ENCODE peak calls at places on chromosomes 2 and 18, in five cellular contexts. One of them, this sample, is unnamed.

GRCh38 chr2:60998628-60999545 is 18.6 kb upstream of the PEX13 start:
- DNase-seq in HepG2: peak; percentile 62
- DNase-seq in A549: peak; percentile 46
- DNase-seq in K562: peak; percentile 20
- DNase-seq in GM12878: no peak
- DNase-seq in this sample: peak; percentile 75

GRCh38 chr2:133888816-133889215 is 320.6 kb upstream of the NCKAP5 start:
- DNase-seq in HepG2: no peak
- DNase-seq in A549: no peak
- DNase-seq in K562: no peak
- DNase-seq in GM12878: no peak
- DNase-seq in this sample: no peak

GRCh38 chr2:169768262-169768995 is 30.2 kb upstream of the SSB start:
- DNase-seq in HepG2: no peak
- DNase-seq in A549: no peak
- DNase-seq in K562: no peak
- DNase-seq in GM12878: no peak
- DNase-seq in this sample: peak; percentile 21

GRCh38 chr2:238511614-238511950 is 84.9 kb downstream of the ASB1 start:
- DNase-seq in HepG2: no peak
- DNase-seq in A549: no peak
- DNase-seq in K562: no peak
- DNase-seq in GM12878: no peak
- DNase-seq in this sample: no peak

GRCh38 chr2:64857581-64858471 is 131.4 kb upstream of the SLC1A4 start:
- DNase-seq in HepG2: no peak
- DNase-seq in A549: no peak
- DNase-seq in K562: no peak
- DNase-seq in GM12878: no peak
- DNase-seq in this sample: peak; percentile 22

GRCh38 chr2:70776266-70776665 is 8.3 kb upstream of the ADD2 start:
- DNase-seq in HepG2: no peak
- DNase-seq in A549: no peak
- DNase-seq in K562: no peak
- DNase-seq in GM12878: no peak
- DNase-seq in this sample: no peak

GRCh38 chr2:181106789-181107418 is 126.5 kb downstream of the UBE2E3 start:
- DNase-seq in HepG2: no peak
- DNase-seq in A549: peak; percentile 7
- DNase-seq in K562: peak; percentile 11
- DNase-seq in GM12878: peak; percentile 74
- DNase-seq in this sample: peak; percentile 43

GRCh38 chr2:53422979-53423378 is 344.6 kb upstream of the CHAC2 start:
- DNase-seq in HepG2: peak; percentile 50
- DNase-seq in A549: no peak
- DNase-seq in K562: peak; percentile 12
- DNase-seq in GM12878: no peak
- DNase-seq in this sample: peak; percentile 77

GRCh38 chr2:127155901-127156300 is 48.9 kb upstream of the BIN1 start:
- DNase-seq in HepG2: no peak
- DNase-seq in A549: no peak
- DNase-seq in K562: no peak
- DNase-seq in GM12878: no peak
- DNase-seq in this sample: no peak

GRCh38 chr18:2471523-2471922 is 99.8 kb downstream of the METTL4 start:
- DNase-seq in HepG2: no peak
- DNase-seq in A549: no peak
- DNase-seq in K562: peak; percentile 16
- DNase-seq in GM12878: no peak
- DNase-seq in this sample: peak; percentile 44

GRCh38 chr2:76455910-76456309 is 745.2 kb upstream of the GCFC2 start:
- DNase-seq in HepG2: no peak
- DNase-seq in A549: no peak
- DNase-seq in K562: no peak
- DNase-seq in GM12878: no peak
- DNase-seq in this sample: no peak

GRCh38 chr2:28598484-28598883 is 102.6 kb downstream of the PLB1 start:
- DNase-seq in HepG2: no peak
- DNase-seq in A549: no peak
- DNase-seq in K562: no peak
- DNase-seq in GM12878: no peak
- DNase-seq in this sample: no peak

GRCh38 chr2:119644186-119644585 is 34.8 kb upstream of the TMEM177 start:
- DNase-seq in HepG2: no peak
- DNase-seq in A549: no peak
- DNase-seq in K562: no peak
- DNase-seq in GM12878: no peak
- DNase-seq in this sample: no peak

GRCh38 chr18:23207191-23207955 is 72.1 kb downstream of the CABLES1 start:
- DNase-seq in HepG2: peak; percentile 13
- DNase-seq in A549: no peak
- DNase-seq in K562: peak; percentile 83
- DNase-seq in GM12878: no peak
- DNase-seq in this sample: peak; percentile 81

GRCh38 chr2:29114841-29115609 is at the start of gene CLIP4:
- DNase-seq in HepG2: no peak
- DNase-seq in A549: peak; percentile 38
- DNase-seq in K562: peak; percentile 15
- DNase-seq in GM12878: no peak
- DNase-seq in this sample: peak; percentile 57

GRCh38 chr2:144115892-144116291 is 404.0 kb downstream of the ZEB2 start:
- DNase-seq in HepG2: no peak
- DNase-seq in A549: no peak
- DNase-seq in K562: no peak
- DNase-seq in GM12878: no peak
- DNase-seq in this sample: no peak

GRCh38 chr2:20781656-20782265 is 41.1 kb downstream of the LDAH start:
- DNase-seq in HepG2: peak; percentile 51
- DNase-seq in A549: peak; percentile 21
- DNase-seq in K562: peak; percentile 12
- DNase-seq in GM12878: no peak
- DNase-seq in this sample: peak; percentile 74

GRCh38 chr18:75198046-75198445 is 10.9 kb downstream of the PTGR3 start:
- DNase-seq in HepG2: no peak
- DNase-seq in A549: no peak
- DNase-seq in K562: no peak
- DNase-seq in GM12878: no peak
- DNase-seq in this sample: no peak

GRCh38 chr2:96470636-96471035 is 34.5 kb downstream of the NEURL3 start:
- DNase-seq in HepG2: no peak
- DNase-seq in A549: peak; percentile 13
- DNase-seq in K562: peak; percentile 36
- DNase-seq in GM12878: no peak
- DNase-seq in this sample: peak; percentile 87

GRCh38 chr2:102841107-102841840 is 79.4 kb downstream of the TMEM182 start:
- DNase-seq in HepG2: peak; percentile 56
- DNase-seq in A549: peak; percentile 23
- DNase-seq in K562: peak; percentile 35
- DNase-seq in GM12878: no peak
- DNase-seq in this sample: peak; percentile 90

GRCh38 chr2:144921131-144921530 is 401.2 kb upstream of the ZEB2 start:
- DNase-seq in HepG2: no peak
- DNase-seq in A549: no peak
- DNase-seq in K562: no peak
- DNase-seq in GM12878: no peak
- DNase-seq in this sample: no peak

GRCh38 chr2:84781942-84782716 is 98.8 kb downstream of the TRABD2A start:
- DNase-seq in HepG2: no peak
- DNase-seq in A549: no peak
- DNase-seq in K562: no peak
- DNase-seq in GM12878: no peak
- DNase-seq in this sample: peak; percentile 24

GRCh38 chr2:33153008-33153407 is 206.3 kb downstream of the LTBP1 start:
- DNase-seq in HepG2: no peak
- DNase-seq in A549: no peak
- DNase-seq in K562: no peak
- DNase-seq in GM12878: no peak
- DNase-seq in this sample: no peak

GRCh38 chr2:20674974-20675679 is 8.2 kb downstream of the GDF7 start:
- DNase-seq in HepG2: peak; percentile 44
- DNase-seq in A549: no peak
- DNase-seq in K562: no peak
- DNase-seq in GM12878: no peak
- DNase-seq in this sample: no peak

GRCh38 chr2:239903803-239904202 is 121.3 kb downstream of the NDUFA10 start:
- DNase-seq in HepG2: no peak
- DNase-seq in A549: no peak
- DNase-seq in K562: no peak
- DNase-seq in GM12878: no peak
- DNase-seq in this sample: no peak

GRCh38 chr2:180015951-180016709 is 9.0 kb upstream of the CWC22 start:
- DNase-seq in HepG2: no peak
- DNase-seq in A549: no peak
- DNase-seq in K562: no peak
- DNase-seq in GM12878: no peak
- DNase-seq in this sample: no peak

GRCh38 chr2:231196592-231196991 is 1.8 kb upstream of the ARMC9 start:
- DNase-seq in HepG2: no peak
- DNase-seq in A549: no peak
- DNase-seq in K562: no peak
- DNase-seq in GM12878: no peak
- DNase-seq in this sample: no peak

GRCh38 chr2:158502984-158503383 is 46.2 kb downstream of the PKP4 start:
- DNase-seq in HepG2: peak; percentile 75
- DNase-seq in A549: peak; percentile 18
- DNase-seq in K562: no peak
- DNase-seq in GM12878: no peak
- DNase-seq in this sample: no peak

GRCh38 chr18:80108122-80108536 is 933 bp upstream of the ADNP2 start:
- DNase-seq in HepG2: no peak
- DNase-seq in A549: no peak
- DNase-seq in K562: no peak
- DNase-seq in GM12878: no peak
- DNase-seq in this sample: no peak

GRCh38 chr18:34655131-34655530 is 55.0 kb upstream of the DTNA start:
- DNase-seq in HepG2: no peak
- DNase-seq in A549: no peak
- DNase-seq in K562: no peak
- DNase-seq in GM12878: no peak
- DNase-seq in this sample: no peak

GRCh38 chr2:175309799-175310198 is 128.3 kb upstream of the ATP5MC3 start:
- DNase-seq in HepG2: peak; percentile 27
- DNase-seq in A549: peak; percentile 22
- DNase-seq in K562: peak; percentile 35
- DNase-seq in GM12878: no peak
- DNase-seq in this sample: peak; percentile 82

GRCh38 chr2:159501743-159502142 is 114.6 kb downstream of the BAZ2B start:
- DNase-seq in HepG2: no peak
- DNase-seq in A549: no peak
- DNase-seq in K562: no peak
- DNase-seq in GM12878: no peak
- DNase-seq in this sample: no peak

GRCh38 chr2:159506179-159506578 is 110.2 kb downstream of the BAZ2B start:
- DNase-seq in HepG2: no peak
- DNase-seq in A549: no peak
- DNase-seq in K562: no peak
- DNase-seq in GM12878: no peak
- DNase-seq in this sample: no peak

GRCh38 chr2:159508140-159508539 is 108.2 kb downstream of the BAZ2B start:
- DNase-seq in HepG2: no peak
- DNase-seq in A549: no peak
- DNase-seq in K562: no peak
- DNase-seq in GM12878: no peak
- DNase-seq in this sample: no peak

DNA sequence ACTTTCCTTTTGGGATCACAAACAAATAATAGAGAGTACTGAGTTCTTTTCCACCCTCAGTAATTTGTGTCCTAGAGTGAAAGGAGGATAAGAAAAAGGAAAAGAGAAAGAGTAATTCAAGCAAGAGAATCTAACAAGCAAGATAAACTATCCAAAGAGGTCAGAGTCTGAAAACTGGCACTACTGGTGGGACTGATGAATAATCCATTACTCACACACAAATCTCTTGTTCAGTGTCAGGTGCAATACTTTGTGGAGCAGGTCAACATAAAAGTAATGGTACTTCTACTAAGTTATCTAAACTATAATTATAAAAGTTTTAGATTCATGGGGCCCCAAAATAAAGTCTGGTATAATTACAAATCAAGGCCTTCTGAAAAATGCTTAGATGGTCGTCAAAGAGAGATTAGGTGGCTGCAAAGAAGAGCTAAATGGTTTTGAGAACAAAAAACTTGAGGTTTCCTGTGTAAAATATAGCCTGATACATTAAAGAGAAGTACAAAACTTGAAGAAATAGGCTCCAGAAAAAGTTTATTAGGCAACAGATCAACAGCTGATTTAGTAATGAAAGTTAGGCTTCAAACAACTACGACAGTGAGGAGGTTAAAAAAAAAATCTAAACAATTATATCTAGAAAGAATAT is 109.5 kb downstream of the BAZ2B start:
- DNase-seq in HepG2: no peak
- DNase-seq in A549: no peak
- DNase-seq in K562: no peak
- DNase-seq in GM12878: no peak
- DNase-seq in this sample: no peak
- TF ChIP-seq JUNB in HepG2: no peak
- TF ChIP-seq JUNB in A549: no peak
- TF ChIP-seq JUNB in K562: no peak
- TF ChIP-seq JUNB in GM12878: no peak
- TF ChIP-seq JUNB in this sample: no peak

GRCh38 chr2:1446281-1446680 is 33.0 kb downstream of the TPO start:
- DNase-seq in HepG2: no peak
- DNase-seq in A549: no peak
- DNase-seq in K562: no peak
- DNase-seq in GM12878: no peak
- DNase-seq in this sample: no peak
- TF ChIP-seq JUNB in HepG2: no peak
- TF ChIP-seq JUNB in A549: no peak
- TF ChIP-seq JUNB in K562: no peak
- TF ChIP-seq JUNB in GM12878: no peak
- TF ChIP-seq JUNB in this sample: no peak

GRCh38 chr2:41136966-41137494 is 685.1 kb upstream of the SLC8A1 start:
- DNase-seq in HepG2: no peak
- DNase-seq in A549: no peak
- DNase-seq in K562: no peak
- DNase-seq in GM12878: no peak
- DNase-seq in this sample: no peak
- TF ChIP-seq JUNB in HepG2: no peak
- TF ChIP-seq JUNB in A549: no peak
- TF ChIP-seq JUNB in K562: no peak
- TF ChIP-seq JUNB in GM12878: no peak
- TF ChIP-seq JUNB in this sample: no peak

GRCh38 chr18:59470627-59471121 is 111.6 kb upstream of the LMAN1 start:
- DNase-seq in HepG2: no peak
- DNase-seq in A549: no peak
- DNase-seq in K562: no peak
- DNase-seq in GM12878: no peak
- DNase-seq in this sample: no peak

GRCh38 chr18:59469463-59470180 is 110.6 kb upstream of the LMAN1 start:
- DNase-seq in HepG2: no peak
- DNase-seq in A549: no peak
- DNase-seq in K562: no peak
- DNase-seq in GM12878: no peak
- DNase-seq in this sample: no peak

GRCh38 chr18:59464521-59464920 is 105.5 kb upstream of the LMAN1 start:
- DNase-seq in HepG2: no peak
- DNase-seq in A549: no peak
- DNase-seq in K562: no peak
- DNase-seq in GM12878: no peak
- DNase-seq in this sample: no peak

GRCh38 chr18:59467497-59467896 is 108.4 kb upstream of the LMAN1 start:
- DNase-seq in HepG2: no peak
- DNase-seq in A549: no peak
- DNase-seq in K562: no peak
- DNase-seq in GM12878: no peak
- DNase-seq in this sample: no peak

GRCh38 chr18:59468821-59469220 is 109.8 kb upstream of the LMAN1 start:
- DNase-seq in HepG2: no peak
- DNase-seq in A549: no peak
- DNase-seq in K562: no peak
- DNase-seq in GM12878: no peak
- DNase-seq in this sample: no peak
- TF ChIP-seq JUNB in HepG2: no peak
- TF ChIP-seq JUNB in A549: no peak
- TF ChIP-seq JUNB in K562: no peak
- TF ChIP-seq JUNB in GM12878: no peak
- TF ChIP-seq JUNB in this sample: no peak

This sample was measured in GM23338.